ENCODE peak calls at places on chromosomes 1 and 21, in seven cellular contexts. One of them, this sample, is unnamed. For H3K79me1, the result is how much of the 10 kb centered on the place peaks cover.

GRCh38 chr21:31710586-31710985 is 21.3 kb downstream of the SCAF4 start:
- DNase-seq in mesenchymal stem cell: no peak
- DNase-seq in IMR-90: peak
- DNase-seq in H1: no peak
- DNase-seq in H9: no peak
- DNase-seq in trophoblast cell: peak
- DNase-seq in mesendoderm: no peak
- DNase-seq in this sample: no peak

GRCh38 chr1:12134716-12135115 is 32.1 kb upstream of the TNFRSF1B start:
- DNase-seq in IMR-90: no peak
- DNase-seq in trophoblast cell: no peak
- DNase-seq in mesendoderm: no peak
- DNase-seq in H9: no peak
- DNase-seq in H1: no peak
- DNase-seq in mesenchymal stem cell: no peak
- DNase-seq in this sample: no peak

GRCh38 chr1:5989731-5990271 is 2.4 kb downstream of the NPHP4 start:
- DNase-seq in mesendoderm: no peak
- DNase-seq in H1: no peak
- DNase-seq in trophoblast cell: no peak
- DNase-seq in H9: no peak
- DNase-seq in mesenchymal stem cell: no peak
- DNase-seq in IMR-90: no peak
- DNase-seq in this sample: no peak

GRCh38 chr1:203271962-203272632 is 33.2 kb upstream of the BTG2 start:
- DNase-seq in mesenchymal stem cell: no peak
- DNase-seq in mesendoderm: no peak
- DNase-seq in trophoblast cell: no peak
- DNase-seq in H9: peak
- DNase-seq in IMR-90: no peak
- DNase-seq in H1: no peak
- DNase-seq in this sample: no peak

GRCh38 chr1:165434264-165434663 is 10.7 kb downstream of the RXRG start:
- DNase-seq in trophoblast cell: no peak
- DNase-seq in H1: no peak
- DNase-seq in H9: peak
- DNase-seq in mesenchymal stem cell: no peak
- DNase-seq in IMR-90: no peak
- DNase-seq in mesendoderm: peak
- DNase-seq in this sample: peak

GRCh38 chr1:220370041-220370700 is 97.9 kb upstream of the RAB3GAP2 start:
- DNase-seq in trophoblast cell: peak
- DNase-seq in IMR-90: peak
- DNase-seq in H9: no peak
- DNase-seq in mesendoderm: peak
- DNase-seq in mesenchymal stem cell: peak
- DNase-seq in H1: no peak
- DNase-seq in this sample: no peak

GRCh38 chr1:112706505-112707216 is at the start of gene RHOC:
- DNase-seq in mesendoderm: peak
- DNase-seq in IMR-90: peak
- DNase-seq in H1: peak
- DNase-seq in trophoblast cell: peak
- DNase-seq in H9: peak
- DNase-seq in mesenchymal stem cell: peak
- DNase-seq in this sample: peak

GRCh38 chr1:58768971-58769808 is 14.7 kb downstream of the JUN start:
- DNase-seq in H1: peak
- DNase-seq in IMR-90: peak
- DNase-seq in mesenchymal stem cell: peak
- DNase-seq in H9: peak
- DNase-seq in trophoblast cell: peak
- DNase-seq in mesendoderm: peak
- DNase-seq in this sample: peak

GRCh38 chr1:76585980-76586674 is 281.2 kb upstream of the ST6GALNAC5 start:
- DNase-seq in mesenchymal stem cell: no peak
- DNase-seq in trophoblast cell: no peak
- DNase-seq in H1: no peak
- DNase-seq in mesendoderm: no peak
- DNase-seq in H9: no peak
- DNase-seq in IMR-90: no peak
- DNase-seq in this sample: no peak

GRCh38 chr1:179129702-179130473 is 48.0 kb downstream of the TOR3A start:
- DNase-seq in mesenchymal stem cell: peak
- DNase-seq in mesendoderm: no peak
- DNase-seq in H1: no peak
- DNase-seq in trophoblast cell: no peak
- DNase-seq in IMR-90: peak
- DNase-seq in H9: no peak
- DNase-seq in this sample: no peak

GRCh38 chr1:48469616-48470500 is 2.1 kb downstream of the SPATA6 start:
- DNase-seq in H1: no peak
- DNase-seq in mesendoderm: peak
- DNase-seq in mesenchymal stem cell: peak
- DNase-seq in IMR-90: peak
- DNase-seq in trophoblast cell: peak
- DNase-seq in H9: no peak
- DNase-seq in this sample: no peak

GRCh38 chr1:234656070-234656875 is 46.3 kb upstream of the IRF2BP2 start:
- DNase-seq in mesenchymal stem cell: no peak
- DNase-seq in H1: peak
- DNase-seq in H9: no peak
- DNase-seq in trophoblast cell: no peak
- DNase-seq in IMR-90: peak
- DNase-seq in mesendoderm: no peak
- DNase-seq in this sample: no peak

GRCh38 chr1:234658143-234658542 is 48.2 kb upstream of the IRF2BP2 start:
- DNase-seq in H9: no peak
- DNase-seq in mesenchymal stem cell: peak
- DNase-seq in trophoblast cell: peak
- DNase-seq in H1: no peak
- DNase-seq in mesendoderm: peak
- DNase-seq in IMR-90: peak
- DNase-seq in this sample: no peak

GRCh38 chr1:234659538-234659937 is 49.6 kb upstream of the IRF2BP2 start:
- DNase-seq in H9: no peak
- DNase-seq in mesendoderm: peak
- DNase-seq in H1: no peak
- DNase-seq in trophoblast cell: peak
- DNase-seq in IMR-90: peak
- DNase-seq in mesenchymal stem cell: peak
- DNase-seq in this sample: no peak

GRCh38 chr1:234655328-234656069 is 45.5 kb upstream of the IRF2BP2 start:
- DNase-seq in IMR-90: no peak
- DNase-seq in trophoblast cell: no peak
- DNase-seq in mesenchymal stem cell: no peak
- DNase-seq in mesendoderm: peak
- DNase-seq in H9: no peak
- DNase-seq in H1: no peak
- DNase-seq in this sample: no peak

GRCh38 chr1:234656981-234657651 is 47.1 kb upstream of the IRF2BP2 start:
- DNase-seq in trophoblast cell: peak
- DNase-seq in IMR-90: peak
- DNase-seq in mesendoderm: no peak
- DNase-seq in H1: no peak
- DNase-seq in H9: no peak
- DNase-seq in mesenchymal stem cell: peak
- DNase-seq in this sample: no peak
- H3K79me1 ChIP-seq in trophoblast cell: under half
- H3K79me1 ChIP-seq in IMR-90: under half
- H3K79me1 ChIP-seq in mesendoderm: under half
- H3K79me1 ChIP-seq in H1: under half
- H3K79me1 ChIP-seq in H9: under half
- H3K79me1 ChIP-seq in mesenchymal stem cell: under half
- H3K79me1 ChIP-seq in this sample: under half

DNA sequence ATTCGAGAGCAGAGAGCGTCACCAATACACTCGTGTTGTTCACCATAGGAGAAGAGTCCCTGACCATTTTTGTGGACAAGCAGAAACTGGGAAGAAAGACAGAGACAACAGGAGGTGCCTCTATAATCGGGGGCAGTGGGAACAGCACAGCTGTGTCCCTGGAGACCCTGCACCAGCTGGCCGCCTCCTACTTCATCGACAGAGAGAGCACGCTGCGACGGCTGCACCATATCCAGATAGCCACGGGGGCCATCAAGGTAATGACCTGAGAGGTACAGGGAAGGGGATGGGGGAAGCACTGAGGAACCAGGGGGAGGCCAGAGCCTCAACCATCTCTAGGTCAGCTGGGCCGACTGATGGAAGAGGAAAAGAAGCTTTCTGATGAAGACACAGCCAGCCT is 86.4 kb downstream of the BRINP2 start:
- DNase-seq in mesendoderm: no peak
- DNase-seq in IMR-90: no peak
- DNase-seq in mesenchymal stem cell: no peak
- DNase-seq in trophoblast cell: no peak
- DNase-seq in H1: no peak
- DNase-seq in H9: no peak
- DNase-seq in this sample: no peak
- H3K79me1 ChIP-seq in mesendoderm: under half
- H3K79me1 ChIP-seq in IMR-90: under half
- H3K79me1 ChIP-seq in mesenchymal stem cell: under half
- H3K79me1 ChIP-seq in trophoblast cell: under half
- H3K79me1 ChIP-seq in H1: under half
- H3K79me1 ChIP-seq in H9: under half
- H3K79me1 ChIP-seq in this sample: under half

DNA sequence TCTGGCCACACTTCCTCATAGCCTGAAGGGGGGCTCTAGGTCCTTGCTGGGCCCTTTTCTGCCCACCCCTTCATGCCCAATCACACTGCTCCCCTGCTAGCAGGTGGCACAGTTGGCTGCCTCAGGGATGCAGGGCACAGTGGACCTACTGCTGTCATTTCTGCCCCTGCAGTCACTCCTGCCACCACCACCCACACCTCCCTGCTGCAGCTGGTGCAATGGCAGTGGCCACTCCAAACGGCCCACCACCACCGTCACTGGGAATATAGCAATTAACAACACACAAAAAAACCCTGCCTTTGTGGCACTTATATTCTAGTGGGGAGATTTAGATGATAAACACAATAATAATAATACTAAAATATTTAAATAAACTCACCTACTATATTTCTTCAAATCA is 162.4 kb upstream of the DUSP10 start:
- DNase-seq in trophoblast cell: no peak
- DNase-seq in mesendoderm: no peak
- DNase-seq in mesenchymal stem cell: no peak
- DNase-seq in IMR-90: no peak
- DNase-seq in H1: no peak
- DNase-seq in H9: no peak
- DNase-seq in this sample: no peak
- H3K79me1 ChIP-seq in trophoblast cell: under half
- H3K79me1 ChIP-seq in mesendoderm: under half
- H3K79me1 ChIP-seq in mesenchymal stem cell: under half
- H3K79me1 ChIP-seq in IMR-90: under half
- H3K79me1 ChIP-seq in H1: under half
- H3K79me1 ChIP-seq in H9: under half
- H3K79me1 ChIP-seq in this sample: under half

GRCh38 chr1:206898909-206899431 is 1.7 kb downstream of the IL24 start:
- DNase-seq in H1: no peak
- DNase-seq in mesendoderm: no peak
- DNase-seq in trophoblast cell: no peak
- DNase-seq in IMR-90: no peak
- DNase-seq in H9: no peak
- DNase-seq in mesenchymal stem cell: no peak
- DNase-seq in this sample: no peak
- H3K79me1 ChIP-seq in H1: under half
- H3K79me1 ChIP-seq in mesendoderm: under half
- H3K79me1 ChIP-seq in trophoblast cell: under half
- H3K79me1 ChIP-seq in IMR-90: under half
- H3K79me1 ChIP-seq in H9: under half
- H3K79me1 ChIP-seq in mesenchymal stem cell: under half
- H3K79me1 ChIP-seq in this sample: under half

This sample was measured in neuronal stem cell.